ENCODE peak calls at places on chromosomes 13 and 19, in seven cellular contexts. One of them, this sample, is unnamed.

GRCh38 chr13:94311893-94312292 is 167.6 kb downstream of the DCT start:
- DNase-seq in C1 segment of cervical spinal cord: no peak
- DNase-seq in endothelial cell: no peak
- DNase-seq in breast epithelium: no peak
- DNase-seq in hippocampal formation: no peak
- DNase-seq in NCI-H345: peak; percentile 18
- DNase-seq in stimulated activated effector memory CD8-positive, alpha-beta T cell treated with anti-CD3 and anti-CD28 coated beads, Interleukin-12 subunit alpha, Interleukin-12 subunit beta, amount 100 ng/mL, for 72 hours: no peak
- DNase-seq in this sample: no peak

GRCh38 chr13:44352671-44353070 is 21.0 kb upstream of the SERP2 start:
- DNase-seq in C1 segment of cervical spinal cord: no peak
- DNase-seq in stimulated activated effector memory CD8-positive, alpha-beta T cell treated with anti-CD3 and anti-CD28 coated beads, Interleukin-12 subunit alpha, Interleukin-12 subunit beta, amount 100 ng/mL, for 72 hours: no peak
- DNase-seq in hippocampal formation: no peak
- DNase-seq in endothelial cell: no peak
- DNase-seq in breast epithelium: no peak
- DNase-seq in NCI-H345: no peak
- DNase-seq in this sample: no peak

GRCh38 chr19:52991021-52991420 is 22.7 kb upstream of the ERVV-1 start:
- DNase-seq in NCI-H345: no peak
- DNase-seq in C1 segment of cervical spinal cord: no peak
- DNase-seq in endothelial cell: no peak
- DNase-seq in breast epithelium: no peak
- DNase-seq in stimulated activated effector memory CD8-positive, alpha-beta T cell treated with anti-CD3 and anti-CD28 coated beads, Interleukin-12 subunit alpha, Interleukin-12 subunit beta, amount 100 ng/mL, for 72 hours: no peak
- DNase-seq in hippocampal formation: no peak
- DNase-seq in this sample: no peak

GRCh38 chr13:26050568-26051230 is 1.1 kb downstream of the SHISA2 start:
- DNase-seq in breast epithelium: no peak
- DNase-seq in stimulated activated effector memory CD8-positive, alpha-beta T cell treated with anti-CD3 and anti-CD28 coated beads, Interleukin-12 subunit alpha, Interleukin-12 subunit beta, amount 100 ng/mL, for 72 hours: no peak
- DNase-seq in NCI-H345: peak; percentile 51
- DNase-seq in endothelial cell: peak; percentile 52
- DNase-seq in hippocampal formation: peak; percentile 61
- DNase-seq in C1 segment of cervical spinal cord: no peak
- DNase-seq in this sample: peak; percentile 66

GRCh38 chr13:36919206-36919832 is 719 bp downstream of the SMAD9 start:
- DNase-seq in hippocampal formation: peak; percentile 21
- DNase-seq in C1 segment of cervical spinal cord: no peak
- DNase-seq in stimulated activated effector memory CD8-positive, alpha-beta T cell treated with anti-CD3 and anti-CD28 coated beads, Interleukin-12 subunit alpha, Interleukin-12 subunit beta, amount 100 ng/mL, for 72 hours: no peak
- DNase-seq in NCI-H345: peak; percentile 64
- DNase-seq in breast epithelium: no peak
- DNase-seq in endothelial cell: peak; percentile 18
- DNase-seq in this sample: no peak

GRCh38 chr13:112777637-112778406 is 88.0 kb downstream of the ATP11A start:
- DNase-seq in C1 segment of cervical spinal cord: no peak
- DNase-seq in hippocampal formation: no peak
- DNase-seq in breast epithelium: no peak
- DNase-seq in stimulated activated effector memory CD8-positive, alpha-beta T cell treated with anti-CD3 and anti-CD28 coated beads, Interleukin-12 subunit alpha, Interleukin-12 subunit beta, amount 100 ng/mL, for 72 hours: no peak
- DNase-seq in NCI-H345: no peak
- DNase-seq in endothelial cell: no peak
- DNase-seq in this sample: no peak

GRCh38 chr13:113881614-113882265 is 17.9 kb upstream of the GAS6 start:
- DNase-seq in C1 segment of cervical spinal cord: no peak
- DNase-seq in hippocampal formation: no peak
- DNase-seq in stimulated activated effector memory CD8-positive, alpha-beta T cell treated with anti-CD3 and anti-CD28 coated beads, Interleukin-12 subunit alpha, Interleukin-12 subunit beta, amount 100 ng/mL, for 72 hours: peak; percentile 38
- DNase-seq in NCI-H345: peak; percentile 28
- DNase-seq in breast epithelium: no peak
- DNase-seq in endothelial cell: no peak
- DNase-seq in this sample: peak; percentile 91

GRCh38 chr13:51342706-51343105 is 3.2 kb downstream of the SERPINE3 start:
- DNase-seq in breast epithelium: no peak
- DNase-seq in NCI-H345: no peak
- DNase-seq in stimulated activated effector memory CD8-positive, alpha-beta T cell treated with anti-CD3 and anti-CD28 coated beads, Interleukin-12 subunit alpha, Interleukin-12 subunit beta, amount 100 ng/mL, for 72 hours: no peak
- DNase-seq in hippocampal formation: no peak
- DNase-seq in endothelial cell: no peak
- DNase-seq in C1 segment of cervical spinal cord: no peak
- DNase-seq in this sample: no peak

GRCh38 chr13:94209110-94209509 is 270.4 kb downstream of the DCT start:
- DNase-seq in NCI-H345: no peak
- DNase-seq in hippocampal formation: no peak
- DNase-seq in C1 segment of cervical spinal cord: no peak
- DNase-seq in stimulated activated effector memory CD8-positive, alpha-beta T cell treated with anti-CD3 and anti-CD28 coated beads, Interleukin-12 subunit alpha, Interleukin-12 subunit beta, amount 100 ng/mL, for 72 hours: no peak
- DNase-seq in breast epithelium: no peak
- DNase-seq in endothelial cell: no peak
- DNase-seq in this sample: no peak

GRCh38 chr13:114061047-114061446 is 71.4 kb downstream of the RASA3 start:
- DNase-seq in stimulated activated effector memory CD8-positive, alpha-beta T cell treated with anti-CD3 and anti-CD28 coated beads, Interleukin-12 subunit alpha, Interleukin-12 subunit beta, amount 100 ng/mL, for 72 hours: no peak
- DNase-seq in NCI-H345: no peak
- DNase-seq in breast epithelium: no peak
- DNase-seq in hippocampal formation: no peak
- DNase-seq in C1 segment of cervical spinal cord: no peak
- DNase-seq in endothelial cell: no peak
- DNase-seq in this sample: no peak

GRCh38 chr13:24053505-24054251 is 106.8 kb upstream of the SPATA13 start:
- DNase-seq in stimulated activated effector memory CD8-positive, alpha-beta T cell treated with anti-CD3 and anti-CD28 coated beads, Interleukin-12 subunit alpha, Interleukin-12 subunit beta, amount 100 ng/mL, for 72 hours: peak; percentile 75
- DNase-seq in C1 segment of cervical spinal cord: no peak
- DNase-seq in breast epithelium: peak; percentile 66
- DNase-seq in endothelial cell: peak; percentile 58
- DNase-seq in NCI-H345: peak; percentile 72
- DNase-seq in hippocampal formation: peak; percentile 70
- DNase-seq in this sample: no peak

GRCh38 chr13:44278164-44278563 is 95.5 kb upstream of the SERP2 start:
- DNase-seq in endothelial cell: no peak
- DNase-seq in stimulated activated effector memory CD8-positive, alpha-beta T cell treated with anti-CD3 and anti-CD28 coated beads, Interleukin-12 subunit alpha, Interleukin-12 subunit beta, amount 100 ng/mL, for 72 hours: no peak
- DNase-seq in NCI-H345: no peak
- DNase-seq in C1 segment of cervical spinal cord: no peak
- DNase-seq in breast epithelium: no peak
- DNase-seq in hippocampal formation: no peak
- DNase-seq in this sample: no peak

GRCh38 chr13:100035936-100036335 is 53.0 kb upstream of the PCCA start:
- DNase-seq in stimulated activated effector memory CD8-positive, alpha-beta T cell treated with anti-CD3 and anti-CD28 coated beads, Interleukin-12 subunit alpha, Interleukin-12 subunit beta, amount 100 ng/mL, for 72 hours: no peak
- DNase-seq in hippocampal formation: no peak
- DNase-seq in breast epithelium: no peak
- DNase-seq in endothelial cell: no peak
- DNase-seq in C1 segment of cervical spinal cord: no peak
- DNase-seq in NCI-H345: no peak
- DNase-seq in this sample: no peak

GRCh38 chr19:40388486-40388885 is 1.5 kb downstream of the HIPK4 start:
- DNase-seq in NCI-H345: no peak
- DNase-seq in C1 segment of cervical spinal cord: no peak
- DNase-seq in stimulated activated effector memory CD8-positive, alpha-beta T cell treated with anti-CD3 and anti-CD28 coated beads, Interleukin-12 subunit alpha, Interleukin-12 subunit beta, amount 100 ng/mL, for 72 hours: no peak
- DNase-seq in endothelial cell: no peak
- DNase-seq in breast epithelium: no peak
- DNase-seq in hippocampal formation: no peak
- DNase-seq in this sample: no peak

GRCh38 chr13:104779311-104779710 is 1713.1 kb upstream of the SLC10A2 start:
- DNase-seq in stimulated activated effector memory CD8-positive, alpha-beta T cell treated with anti-CD3 and anti-CD28 coated beads, Interleukin-12 subunit alpha, Interleukin-12 subunit beta, amount 100 ng/mL, for 72 hours: no peak
- DNase-seq in hippocampal formation: no peak
- DNase-seq in breast epithelium: no peak
- DNase-seq in C1 segment of cervical spinal cord: no peak
- DNase-seq in NCI-H345: no peak
- DNase-seq in endothelial cell: no peak
- DNase-seq in this sample: no peak

GRCh38 chr13:113864303-113864890 is 521 bp upstream of the GAS6 start:
- DNase-seq in NCI-H345: peak; percentile 22
- DNase-seq in endothelial cell: no peak
- DNase-seq in hippocampal formation: no peak
- DNase-seq in C1 segment of cervical spinal cord: no peak
- DNase-seq in breast epithelium: peak; percentile 19
- DNase-seq in stimulated activated effector memory CD8-positive, alpha-beta T cell treated with anti-CD3 and anti-CD28 coated beads, Interleukin-12 subunit alpha, Interleukin-12 subunit beta, amount 100 ng/mL, for 72 hours: no peak
- DNase-seq in this sample: no peak

GRCh38 chr13:75091185-75091584 is 390.8 kb downstream of the TBC1D4 start:
- DNase-seq in endothelial cell: no peak
- DNase-seq in breast epithelium: no peak
- DNase-seq in NCI-H345: no peak
- DNase-seq in hippocampal formation: no peak
- DNase-seq in stimulated activated effector memory CD8-positive, alpha-beta T cell treated with anti-CD3 and anti-CD28 coated beads, Interleukin-12 subunit alpha, Interleukin-12 subunit beta, amount 100 ng/mL, for 72 hours: no peak
- DNase-seq in C1 segment of cervical spinal cord: no peak
- DNase-seq in this sample: no peak

GRCh38 chr19:33795370-33796163 is 1.1 kb upstream of the KCTD15 start:
- DNase-seq in hippocampal formation: peak; percentile 54
- DNase-seq in endothelial cell: peak; percentile 95
- DNase-seq in breast epithelium: peak; percentile 77
- DNase-seq in C1 segment of cervical spinal cord: peak; percentile 50
- DNase-seq in stimulated activated effector memory CD8-positive, alpha-beta T cell treated with anti-CD3 and anti-CD28 coated beads, Interleukin-12 subunit alpha, Interleukin-12 subunit beta, amount 100 ng/mL, for 72 hours: peak; percentile 71
- DNase-seq in NCI-H345: peak; percentile 55
- DNase-seq in this sample: no peak

GRCh38 chr19:16588824-16589577 is 16.8 kb upstream of the SLC35E1 start:
- DNase-seq in NCI-H345: peak; percentile 15
- DNase-seq in endothelial cell: no peak
- DNase-seq in breast epithelium: no peak
- DNase-seq in hippocampal formation: no peak
- DNase-seq in stimulated activated effector memory CD8-positive, alpha-beta T cell treated with anti-CD3 and anti-CD28 coated beads, Interleukin-12 subunit alpha, Interleukin-12 subunit beta, amount 100 ng/mL, for 72 hours: peak; percentile 60
- DNase-seq in C1 segment of cervical spinal cord: no peak
- DNase-seq in this sample: no peak

GRCh38 chr13:107807306-107808073 is 407.8 kb downstream of the LIG4 start:
- DNase-seq in C1 segment of cervical spinal cord: no peak
- DNase-seq in endothelial cell: no peak
- DNase-seq in NCI-H345: peak; percentile 76
- DNase-seq in stimulated activated effector memory CD8-positive, alpha-beta T cell treated with anti-CD3 and anti-CD28 coated beads, Interleukin-12 subunit alpha, Interleukin-12 subunit beta, amount 100 ng/mL, for 72 hours: no peak
- DNase-seq in hippocampal formation: no peak
- DNase-seq in breast epithelium: no peak
- DNase-seq in this sample: no peak

GRCh38 chr19:38463365-38463764 is 29.9 kb downstream of the RYR1 start:
- DNase-seq in hippocampal formation: no peak
- DNase-seq in NCI-H345: no peak
- DNase-seq in breast epithelium: no peak
- DNase-seq in endothelial cell: no peak
- DNase-seq in stimulated activated effector memory CD8-positive, alpha-beta T cell treated with anti-CD3 and anti-CD28 coated beads, Interleukin-12 subunit alpha, Interleukin-12 subunit beta, amount 100 ng/mL, for 72 hours: no peak
- DNase-seq in C1 segment of cervical spinal cord: no peak
- DNase-seq in this sample: no peak

GRCh38 chr19:3707868-3708206 is 347 bp upstream of the TJP3 start:
- DNase-seq in endothelial cell: no peak
- DNase-seq in stimulated activated effector memory CD8-positive, alpha-beta T cell treated with anti-CD3 and anti-CD28 coated beads, Interleukin-12 subunit alpha, Interleukin-12 subunit beta, amount 100 ng/mL, for 72 hours: no peak
- DNase-seq in hippocampal formation: no peak
- DNase-seq in C1 segment of cervical spinal cord: no peak
- DNase-seq in breast epithelium: no peak
- DNase-seq in NCI-H345: no peak
- DNase-seq in this sample: no peak

GRCh38 chr13:44311011-44311481 is 62.6 kb upstream of the SERP2 start:
- DNase-seq in stimulated activated effector memory CD8-positive, alpha-beta T cell treated with anti-CD3 and anti-CD28 coated beads, Interleukin-12 subunit alpha, Interleukin-12 subunit beta, amount 100 ng/mL, for 72 hours: no peak
- DNase-seq in breast epithelium: peak; percentile 58
- DNase-seq in endothelial cell: no peak
- DNase-seq in hippocampal formation: no peak
- DNase-seq in NCI-H345: no peak
- DNase-seq in C1 segment of cervical spinal cord: no peak
- DNase-seq in this sample: no peak

GRCh38 chr13:19959141-19959830 is 759 bp downstream of the ZMYM2 start:
- DNase-seq in NCI-H345: peak; percentile 31
- DNase-seq in hippocampal formation: peak; percentile 57
- DNase-seq in C1 segment of cervical spinal cord: peak; percentile 75
- DNase-seq in breast epithelium: peak; percentile 64
- DNase-seq in stimulated activated effector memory CD8-positive, alpha-beta T cell treated with anti-CD3 and anti-CD28 coated beads, Interleukin-12 subunit alpha, Interleukin-12 subunit beta, amount 100 ng/mL, for 72 hours: peak; percentile 83
- DNase-seq in endothelial cell: peak; percentile 59
- DNase-seq in this sample: no peak

GRCh38 chr13:103640617-103641016 is 574.4 kb upstream of the SLC10A2 start:
- DNase-seq in endothelial cell: no peak
- DNase-seq in stimulated activated effector memory CD8-positive, alpha-beta T cell treated with anti-CD3 and anti-CD28 coated beads, Interleukin-12 subunit alpha, Interleukin-12 subunit beta, amount 100 ng/mL, for 72 hours: no peak
- DNase-seq in C1 segment of cervical spinal cord: no peak
- DNase-seq in NCI-H345: peak; percentile 5
- DNase-seq in breast epithelium: no peak
- DNase-seq in hippocampal formation: no peak
- DNase-seq in this sample: no peak

GRCh38 chr19:33365676-33366075 is 7.8 kb upstream of the CEBPG start:
- DNase-seq in NCI-H345: no peak
- DNase-seq in endothelial cell: no peak
- DNase-seq in breast epithelium: no peak
- DNase-seq in stimulated activated effector memory CD8-positive, alpha-beta T cell treated with anti-CD3 and anti-CD28 coated beads, Interleukin-12 subunit alpha, Interleukin-12 subunit beta, amount 100 ng/mL, for 72 hours: no peak
- DNase-seq in C1 segment of cervical spinal cord: no peak
- DNase-seq in hippocampal formation: no peak
- DNase-seq in this sample: no peak

GRCh38 chr19:45547965-45548609 is 36.5 kb downstream of the OPA3 start:
- DNase-seq in breast epithelium: no peak
- DNase-seq in endothelial cell: no peak
- DNase-seq in C1 segment of cervical spinal cord: no peak
- DNase-seq in stimulated activated effector memory CD8-positive, alpha-beta T cell treated with anti-CD3 and anti-CD28 coated beads, Interleukin-12 subunit alpha, Interleukin-12 subunit beta, amount 100 ng/mL, for 72 hours: no peak
- DNase-seq in NCI-H345: no peak
- DNase-seq in hippocampal formation: no peak
- DNase-seq in this sample: no peak

GRCh38 chr13:109144693-109145437 is 515.5 kb downstream of the MYO16 start:
- DNase-seq in endothelial cell: no peak
- DNase-seq in breast epithelium: no peak
- DNase-seq in C1 segment of cervical spinal cord: no peak
- DNase-seq in NCI-H345: no peak
- DNase-seq in hippocampal formation: no peak
- DNase-seq in stimulated activated effector memory CD8-positive, alpha-beta T cell treated with anti-CD3 and anti-CD28 coated beads, Interleukin-12 subunit alpha, Interleukin-12 subunit beta, amount 100 ng/mL, for 72 hours: no peak
- DNase-seq in this sample: no peak

GRCh38 chr13:60397693-60398437 is 845 bp downstream of the TDRD3 start:
- DNase-seq in stimulated activated effector memory CD8-positive, alpha-beta T cell treated with anti-CD3 and anti-CD28 coated beads, Interleukin-12 subunit alpha, Interleukin-12 subunit beta, amount 100 ng/mL, for 72 hours: peak; percentile 82
- DNase-seq in breast epithelium: peak; percentile 59
- DNase-seq in NCI-H345: peak; percentile 61
- DNase-seq in hippocampal formation: peak; percentile 56
- DNase-seq in endothelial cell: peak; percentile 73
- DNase-seq in C1 segment of cervical spinal cord: peak; percentile 72
- DNase-seq in this sample: peak; percentile 92